ENCODE peak calls at places on chromosomes 13 and 19, in six cellular contexts. One of them, this sample, is unnamed.

GRCh38 chr19:49441210-49441959 is at the start of gene SLC17A7:
- DNase-seq in gastrocnemius medialis: peak
- DNase-seq in transverse colon: peak
- DNase-seq in MG63: no peak
- DNase-seq in substantia nigra: no peak
- DNase-seq in cardiac muscle cell: peak
- DNase-seq in this sample: no peak

GRCh38 chr19:51530616-51531015 is 854 bp downstream of the SIGLEC6 start:
- DNase-seq in gastrocnemius medialis: no peak
- DNase-seq in transverse colon: no peak
- DNase-seq in MG63: no peak
- DNase-seq in substantia nigra: no peak
- DNase-seq in cardiac muscle cell: no peak
- DNase-seq in this sample: no peak

GRCh38 chr19:41922220-41922576 is 6.1 kb downstream of the ERFL start:
- DNase-seq in gastrocnemius medialis: no peak
- DNase-seq in transverse colon: no peak
- DNase-seq in MG63: no peak
- DNase-seq in substantia nigra: no peak
- DNase-seq in cardiac muscle cell: no peak
- DNase-seq in this sample: no peak

GRCh38 chr13:77896536-77896935 is 22.1 kb downstream of the EDNRB start:
- DNase-seq in gastrocnemius medialis: peak
- DNase-seq in transverse colon: no peak
- DNase-seq in MG63: no peak
- DNase-seq in substantia nigra: no peak
- DNase-seq in cardiac muscle cell: no peak
- DNase-seq in this sample: no peak

GRCh38 chr13:77506874-77507273 is 28.6 kb upstream of the SCEL start:
- DNase-seq in gastrocnemius medialis: no peak
- DNase-seq in transverse colon: no peak
- DNase-seq in MG63: no peak
- DNase-seq in substantia nigra: no peak
- DNase-seq in cardiac muscle cell: no peak
- DNase-seq in this sample: no peak

GRCh38 chr19:54172413-54172763 is 572 bp downstream of the TMC4 start:
- DNase-seq in gastrocnemius medialis: no peak
- DNase-seq in transverse colon: peak
- DNase-seq in MG63: no peak
- DNase-seq in substantia nigra: no peak
- DNase-seq in cardiac muscle cell: no peak
- DNase-seq in this sample: no peak

GRCh38 chr13:26155568-26155967 is 66.5 kb downstream of the RNF6 start:
- DNase-seq in gastrocnemius medialis: no peak
- DNase-seq in transverse colon: no peak
- DNase-seq in MG63: no peak
- DNase-seq in substantia nigra: no peak
- DNase-seq in cardiac muscle cell: no peak
- DNase-seq in this sample: no peak

GRCh38 chr19:58551123-58551497 is 3.8 kb downstream of the CHMP2A start:
- DNase-seq in gastrocnemius medialis: no peak
- DNase-seq in transverse colon: no peak
- DNase-seq in MG63: no peak
- DNase-seq in substantia nigra: no peak
- DNase-seq in cardiac muscle cell: no peak
- DNase-seq in this sample: no peak

GRCh38 chr13:103145476-103145875 is 79.3 kb upstream of the SLC10A2 start:
- DNase-seq in gastrocnemius medialis: no peak
- DNase-seq in transverse colon: no peak
- DNase-seq in MG63: no peak
- DNase-seq in substantia nigra: no peak
- DNase-seq in cardiac muscle cell: no peak
- DNase-seq in this sample: no peak

GRCh38 chr13:114049026-114049425 is 75.2 kb upstream of the C13orf46 start:
- DNase-seq in gastrocnemius medialis: no peak
- DNase-seq in transverse colon: peak
- DNase-seq in MG63: no peak
- DNase-seq in substantia nigra: no peak
- DNase-seq in cardiac muscle cell: no peak
- DNase-seq in this sample: no peak

GRCh38 chr13:47901451-47901850 is 99.6 kb downstream of the SUCLA2 start:
- DNase-seq in gastrocnemius medialis: no peak
- DNase-seq in transverse colon: no peak
- DNase-seq in MG63: no peak
- DNase-seq in substantia nigra: no peak
- DNase-seq in cardiac muscle cell: peak
- DNase-seq in this sample: no peak

GRCh38 chr19:20471441-20471840 is 94.1 kb downstream of the ZNF737 start:
- DNase-seq in gastrocnemius medialis: no peak
- DNase-seq in transverse colon: no peak
- DNase-seq in MG63: no peak
- DNase-seq in substantia nigra: no peak
- DNase-seq in cardiac muscle cell: no peak
- DNase-seq in this sample: no peak

GRCh38 chr19:12453495-12453894 is 12.7 kb upstream of the ZNF443 start:
- DNase-seq in gastrocnemius medialis: no peak
- DNase-seq in transverse colon: peak
- DNase-seq in MG63: no peak
- DNase-seq in substantia nigra: no peak
- DNase-seq in cardiac muscle cell: no peak
- DNase-seq in this sample: no peak

GRCh38 chr19:53905787-53906186 is 3.3 kb upstream of the CACNG7 start:
- DNase-seq in gastrocnemius medialis: no peak
- DNase-seq in transverse colon: no peak
- DNase-seq in MG63: no peak
- DNase-seq in substantia nigra: no peak
- DNase-seq in cardiac muscle cell: no peak
- DNase-seq in this sample: no peak

GRCh38 chr13:60147361-60147760 is 16.4 kb downstream of the DIAPH3 start:
- DNase-seq in gastrocnemius medialis: no peak
- DNase-seq in transverse colon: no peak
- DNase-seq in MG63: no peak
- DNase-seq in substantia nigra: no peak
- DNase-seq in cardiac muscle cell: no peak
- DNase-seq in this sample: no peak

GRCh38 chr13:49733181-49733951 is 42.1 kb upstream of the EBPL start:
- DNase-seq in gastrocnemius medialis: peak
- DNase-seq in transverse colon: no peak
- DNase-seq in MG63: peak
- DNase-seq in substantia nigra: no peak
- DNase-seq in cardiac muscle cell: no peak
- DNase-seq in this sample: no peak

GRCh38 chr13:52850396-52851152 is 2.1 kb upstream of the PCDH8 start:
- DNase-seq in gastrocnemius medialis: no peak
- DNase-seq in transverse colon: peak
- DNase-seq in MG63: peak
- DNase-seq in substantia nigra: peak
- DNase-seq in cardiac muscle cell: peak
- DNase-seq in this sample: peak

GRCh38 chr13:84844473-84844872 is 954.7 kb downstream of the SLITRK6 start:
- DNase-seq in gastrocnemius medialis: no peak
- DNase-seq in transverse colon: no peak
- DNase-seq in MG63: no peak
- DNase-seq in substantia nigra: no peak
- DNase-seq in cardiac muscle cell: peak
- DNase-seq in this sample: no peak

GRCh38 chr13:43124495-43124894 is 101.1 kb downstream of the DNAJC15 start:
- DNase-seq in gastrocnemius medialis: no peak
- DNase-seq in transverse colon: no peak
- DNase-seq in MG63: no peak
- DNase-seq in substantia nigra: no peak
- DNase-seq in cardiac muscle cell: no peak
- DNase-seq in this sample: no peak

GRCh38 chr19:47436712-47437401 is 17.5 kb upstream of the MEIS3 start:
- DNase-seq in gastrocnemius medialis: peak
- DNase-seq in transverse colon: peak
- DNase-seq in MG63: peak
- DNase-seq in substantia nigra: peak
- DNase-seq in cardiac muscle cell: peak
- DNase-seq in this sample: peak

GRCh38 chr19:43441736-43442135 is 23.7 kb downstream of the LYPD3 start:
- DNase-seq in gastrocnemius medialis: no peak
- DNase-seq in transverse colon: no peak
- DNase-seq in MG63: no peak
- DNase-seq in substantia nigra: no peak
- DNase-seq in cardiac muscle cell: no peak
- DNase-seq in this sample: no peak

GRCh38 chr19:18223860-18224524 is 2.2 kb downstream of the PDE4C start:
- DNase-seq in gastrocnemius medialis: no peak
- DNase-seq in transverse colon: peak
- DNase-seq in MG63: peak
- DNase-seq in substantia nigra: no peak
- DNase-seq in cardiac muscle cell: peak
- DNase-seq in this sample: no peak

GRCh38 chr19:32688315-32688714 is 3.3 kb upstream of the NUDT19 start:
- DNase-seq in gastrocnemius medialis: no peak
- DNase-seq in transverse colon: peak
- DNase-seq in MG63: no peak
- DNase-seq in substantia nigra: no peak
- DNase-seq in cardiac muscle cell: no peak
- DNase-seq in this sample: no peak

GRCh38 chr19:8089664-8090601 is 37.4 kb downstream of the CCL25 start:
- DNase-seq in gastrocnemius medialis: no peak
- DNase-seq in transverse colon: no peak
- DNase-seq in MG63: no peak
- DNase-seq in substantia nigra: no peak
- DNase-seq in cardiac muscle cell: no peak
- DNase-seq in this sample: no peak

GRCh38 chr19:1445932-1446712 is 3.8 kb upstream of the APC2 start:
- DNase-seq in gastrocnemius medialis: no peak
- DNase-seq in transverse colon: no peak
- DNase-seq in MG63: peak
- DNase-seq in substantia nigra: no peak
- DNase-seq in cardiac muscle cell: peak
- DNase-seq in this sample: peak

GRCh38 chr13:109026266-109026665 is 396.9 kb downstream of the MYO16 start:
- DNase-seq in gastrocnemius medialis: no peak
- DNase-seq in transverse colon: no peak
- DNase-seq in MG63: no peak
- DNase-seq in substantia nigra: no peak
- DNase-seq in cardiac muscle cell: no peak
- DNase-seq in this sample: no peak

GRCh38 chr13:109256866-109257760 is 529.3 kb downstream of the IRS2 start:
- DNase-seq in gastrocnemius medialis: peak
- DNase-seq in transverse colon: no peak
- DNase-seq in MG63: peak
- DNase-seq in substantia nigra: no peak
- DNase-seq in cardiac muscle cell: peak
- DNase-seq in this sample: no peak

GRCh38 chr19:17510220-17510993 is 1.0 kb upstream of the PGLS start:
- DNase-seq in gastrocnemius medialis: no peak
- DNase-seq in transverse colon: no peak
- DNase-seq in MG63: no peak
- DNase-seq in substantia nigra: no peak
- DNase-seq in cardiac muscle cell: no peak
- DNase-seq in this sample: no peak

GRCh38 chr13:50107205-50107604 is 92.0 kb downstream of the KCNRG start:
- DNase-seq in gastrocnemius medialis: no peak
- DNase-seq in transverse colon: no peak
- DNase-seq in MG63: no peak
- DNase-seq in substantia nigra: no peak
- DNase-seq in cardiac muscle cell: no peak
- DNase-seq in this sample: no peak

GRCh38 chr13:113724016-113724758 is 34.8 kb upstream of the TMEM255B start:
- DNase-seq in gastrocnemius medialis: no peak
- DNase-seq in transverse colon: no peak
- DNase-seq in MG63: no peak
- DNase-seq in substantia nigra: no peak
- DNase-seq in cardiac muscle cell: no peak
- DNase-seq in this sample: no peak

GRCh38 chr13:35720690-35721554 is 244.4 kb upstream of the MAB21L1 start:
- DNase-seq in gastrocnemius medialis: peak
- DNase-seq in transverse colon: peak
- DNase-seq in MG63: peak
- DNase-seq in substantia nigra: no peak
- DNase-seq in cardiac muscle cell: peak
- DNase-seq in this sample: peak

GRCh38 chr13:112510002-112510780 is 77.8 kb downstream of the TUBGCP3 start:
- DNase-seq in gastrocnemius medialis: no peak
- DNase-seq in transverse colon: no peak
- DNase-seq in MG63: peak
- DNase-seq in substantia nigra: no peak
- DNase-seq in cardiac muscle cell: peak
- DNase-seq in this sample: peak

GRCh38 chr19:30236006-30236405 is 136.2 kb upstream of the ZNF536 start:
- DNase-seq in gastrocnemius medialis: no peak
- DNase-seq in transverse colon: no peak
- DNase-seq in MG63: no peak
- DNase-seq in substantia nigra: no peak
- DNase-seq in cardiac muscle cell: peak
- DNase-seq in this sample: peak

This sample was measured in putamen.